ENCODE peak calls at places on chromosomes 3 and 15, in five cellular contexts. One of them, this sample, is unnamed.

GRCh38 chr3:194354315-194354714 is 3.2 kb upstream of the CPN2 start:
- DNase-seq in C1 segment of cervical spinal cord: no peak
- DNase-seq in putamen: no peak
- DNase-seq in non-pigmented ciliary epithelial cell: no peak
- DNase-seq in esophagus squamous epithelium: no peak
- DNase-seq in this sample: no peak

GRCh38 chr3:74839591-74839990 is 225.1 kb upstream of the CNTN3 start:
- DNase-seq in C1 segment of cervical spinal cord: no peak
- DNase-seq in putamen: no peak
- DNase-seq in non-pigmented ciliary epithelial cell: no peak
- DNase-seq in esophagus squamous epithelium: no peak
- DNase-seq in this sample: no peak

GRCh38 chr15:39641187-39641889 is 60.5 kb downstream of the THBS1 start:
- DNase-seq in C1 segment of cervical spinal cord: no peak
- DNase-seq in putamen: peak
- DNase-seq in non-pigmented ciliary epithelial cell: no peak
- DNase-seq in esophagus squamous epithelium: no peak
- DNase-seq in this sample: peak

GRCh38 chr15:29432191-29433049 is 162.8 kb upstream of the NSMCE3 start:
- DNase-seq in C1 segment of cervical spinal cord: no peak
- DNase-seq in putamen: no peak
- DNase-seq in non-pigmented ciliary epithelial cell: no peak
- DNase-seq in esophagus squamous epithelium: no peak
- DNase-seq in this sample: no peak

GRCh38 chr15:60340207-60340921 is 57.4 kb downstream of the ANXA2 start:
- DNase-seq in C1 segment of cervical spinal cord: no peak
- DNase-seq in putamen: no peak
- DNase-seq in non-pigmented ciliary epithelial cell: no peak
- DNase-seq in esophagus squamous epithelium: no peak
- DNase-seq in this sample: no peak

GRCh38 chr3:158091526-158091925 is 14.7 kb downstream of the SHOX2 start:
- DNase-seq in C1 segment of cervical spinal cord: no peak
- DNase-seq in putamen: no peak
- DNase-seq in non-pigmented ciliary epithelial cell: no peak
- DNase-seq in esophagus squamous epithelium: no peak
- DNase-seq in this sample: no peak

GRCh38 chr15:34335176-34335575 is 2.4 kb downstream of the SLC12A6 start:
- DNase-seq in C1 segment of cervical spinal cord: no peak
- DNase-seq in putamen: no peak
- DNase-seq in non-pigmented ciliary epithelial cell: no peak
- DNase-seq in esophagus squamous epithelium: no peak
- DNase-seq in this sample: no peak

GRCh38 chr3:177596822-177597271 is 399.6 kb upstream of the TBL1XR1 start:
- DNase-seq in C1 segment of cervical spinal cord: no peak
- DNase-seq in putamen: no peak
- DNase-seq in non-pigmented ciliary epithelial cell: no peak
- DNase-seq in esophagus squamous epithelium: no peak
- DNase-seq in this sample: no peak

GRCh38 chr15:96270581-96271172 is 59.8 kb upstream of the NR2F2 start:
- DNase-seq in C1 segment of cervical spinal cord: no peak
- DNase-seq in putamen: no peak
- DNase-seq in non-pigmented ciliary epithelial cell: no peak
- DNase-seq in esophagus squamous epithelium: no peak
- DNase-seq in this sample: no peak

GRCh38 chr15:66950114-66950513 is 115.3 kb upstream of the SMAD3 start:
- DNase-seq in C1 segment of cervical spinal cord: no peak
- DNase-seq in putamen: no peak
- DNase-seq in non-pigmented ciliary epithelial cell: no peak
- DNase-seq in esophagus squamous epithelium: no peak
- DNase-seq in this sample: no peak

GRCh38 chr3:47586746-47587145 is 8.1 kb upstream of the CSPG5 start:
- DNase-seq in C1 segment of cervical spinal cord: no peak
- DNase-seq in putamen: no peak
- DNase-seq in non-pigmented ciliary epithelial cell: no peak
- DNase-seq in esophagus squamous epithelium: no peak
- DNase-seq in this sample: no peak

GRCh38 chr15:65307978-65308377 is 3.5 kb downstream of the RNU5B-1 start:
- DNase-seq in C1 segment of cervical spinal cord: no peak
- DNase-seq in putamen: no peak
- DNase-seq in non-pigmented ciliary epithelial cell: no peak
- DNase-seq in esophagus squamous epithelium: no peak
- DNase-seq in this sample: no peak

GRCh38 chr3:29515451-29515850 is 234.6 kb downstream of the RBMS3 start:
- DNase-seq in C1 segment of cervical spinal cord: no peak
- DNase-seq in putamen: no peak
- DNase-seq in non-pigmented ciliary epithelial cell: peak
- DNase-seq in esophagus squamous epithelium: no peak
- DNase-seq in this sample: no peak

GRCh38 chr15:39624806-39625205 is 43.9 kb downstream of the THBS1 start:
- DNase-seq in C1 segment of cervical spinal cord: no peak
- DNase-seq in putamen: no peak
- DNase-seq in non-pigmented ciliary epithelial cell: peak
- DNase-seq in esophagus squamous epithelium: no peak
- DNase-seq in this sample: peak

GRCh38 chr3:42094128-42094527 is 3.0 kb downstream of the TRAK1 start:
- DNase-seq in C1 segment of cervical spinal cord: no peak
- DNase-seq in putamen: no peak
- DNase-seq in non-pigmented ciliary epithelial cell: no peak
- DNase-seq in esophagus squamous epithelium: no peak
- DNase-seq in this sample: no peak

GRCh38 chr3:4994823-4995499 is 15.7 kb downstream of the BHLHE40 start:
- DNase-seq in C1 segment of cervical spinal cord: peak
- DNase-seq in putamen: no peak
- DNase-seq in non-pigmented ciliary epithelial cell: no peak
- DNase-seq in esophagus squamous epithelium: no peak
- DNase-seq in this sample: no peak

GRCh38 chr15:68818671-68819450 is 1.8 kb downstream of the ANP32A start:
- DNase-seq in C1 segment of cervical spinal cord: peak
- DNase-seq in putamen: peak
- DNase-seq in non-pigmented ciliary epithelial cell: no peak
- DNase-seq in esophagus squamous epithelium: no peak
- DNase-seq in this sample: peak

GRCh38 chr3:127168271-127168670 is 24.7 kb upstream of the PRR23E start:
- DNase-seq in C1 segment of cervical spinal cord: peak
- DNase-seq in putamen: no peak
- DNase-seq in non-pigmented ciliary epithelial cell: no peak
- DNase-seq in esophagus squamous epithelium: no peak
- DNase-seq in this sample: no peak

GRCh38 chr15:66780172-66780972 is 78.3 kb downstream of the SMAD6 start:
- DNase-seq in C1 segment of cervical spinal cord: no peak
- DNase-seq in putamen: no peak
- DNase-seq in non-pigmented ciliary epithelial cell: peak
- DNase-seq in esophagus squamous epithelium: no peak
- DNase-seq in this sample: peak

GRCh38 chr3:10495003-10495402 is 10.4 kb downstream of the ATP2B2 start:
- DNase-seq in C1 segment of cervical spinal cord: no peak
- DNase-seq in putamen: no peak
- DNase-seq in non-pigmented ciliary epithelial cell: no peak
- DNase-seq in esophagus squamous epithelium: no peak
- DNase-seq in this sample: no peak

GRCh38 chr15:93617443-93617842 is 528.4 kb upstream of the RGMA start:
- DNase-seq in C1 segment of cervical spinal cord: no peak
- DNase-seq in putamen: no peak
- DNase-seq in non-pigmented ciliary epithelial cell: no peak
- DNase-seq in esophagus squamous epithelium: no peak
- DNase-seq in this sample: no peak

GRCh38 chr3:150875548-150875947 is 29.7 kb downstream of the MINDY4B start:
- DNase-seq in C1 segment of cervical spinal cord: no peak
- DNase-seq in putamen: no peak
- DNase-seq in non-pigmented ciliary epithelial cell: no peak
- DNase-seq in esophagus squamous epithelium: no peak
- DNase-seq in this sample: no peak

GRCh38 chr3:111465081-111465670 is 76.8 kb upstream of the CD96 start:
- DNase-seq in C1 segment of cervical spinal cord: no peak
- DNase-seq in putamen: no peak
- DNase-seq in non-pigmented ciliary epithelial cell: no peak
- DNase-seq in esophagus squamous epithelium: no peak
- DNase-seq in this sample: no peak

GRCh38 chr3:99562138-99562537 is 76.3 kb upstream of the COL8A1 start:
- DNase-seq in C1 segment of cervical spinal cord: no peak
- DNase-seq in putamen: no peak
- DNase-seq in non-pigmented ciliary epithelial cell: no peak
- DNase-seq in esophagus squamous epithelium: no peak
- DNase-seq in this sample: no peak

This sample was measured in HS-27A.